ENCODE peak calls at places on chromosomes 13 and 19, in four cellular contexts. One of them, this sample, is unnamed.

GRCh38 chr19:5880604-5881078 is 10.3 kb upstream of the FUT5 start:
- DNase-seq in AG10803: peak; percentile 88
- DNase-seq in stimulated activated CD4-positive, alpha-beta T cell treated with anti-CD3 and anti-CD28 coated beads, Interleukin-1b, Interleukin-23, amount 100 ng/mL, for 1 hour: no peak
- DNase-seq in NCI-H146: peak; percentile 78
- DNase-seq in this sample: no peak

GRCh38 chr13:42615691-42616090 is 41.7 kb downstream of the TNFSF11 start:
- DNase-seq in AG10803: no peak
- DNase-seq in NCI-H146: peak; percentile 58
- DNase-seq in stimulated activated CD4-positive, alpha-beta T cell treated with anti-CD3 and anti-CD28 coated beads, Interleukin-1b, Interleukin-23, amount 100 ng/mL, for 1 hour: no peak
- DNase-seq in this sample: no peak

GRCh38 chr13:95650691-95651090 is 6.2 kb upstream of the DZIP1 start:
- DNase-seq in NCI-H146: no peak
- DNase-seq in AG10803: no peak
- DNase-seq in stimulated activated CD4-positive, alpha-beta T cell treated with anti-CD3 and anti-CD28 coated beads, Interleukin-1b, Interleukin-23, amount 100 ng/mL, for 1 hour: no peak
- DNase-seq in this sample: no peak

GRCh38 chr13:110641055-110642015 is 26.0 kb downstream of the NAXD start:
- DNase-seq in NCI-H146: no peak
- DNase-seq in AG10803: no peak
- DNase-seq in stimulated activated CD4-positive, alpha-beta T cell treated with anti-CD3 and anti-CD28 coated beads, Interleukin-1b, Interleukin-23, amount 100 ng/mL, for 1 hour: no peak
- DNase-seq in this sample: peak; percentile 33

GRCh38 chr13:29722415-29722814 is 126.9 kb upstream of the SLC7A1 start:
- DNase-seq in AG10803: no peak
- DNase-seq in stimulated activated CD4-positive, alpha-beta T cell treated with anti-CD3 and anti-CD28 coated beads, Interleukin-1b, Interleukin-23, amount 100 ng/mL, for 1 hour: no peak
- DNase-seq in NCI-H146: no peak
- DNase-seq in this sample: no peak

GRCh38 chr13:63435668-63436275 is 2020.1 kb upstream of the PCDH20 start:
- DNase-seq in AG10803: peak; percentile 96
- DNase-seq in NCI-H146: no peak
- DNase-seq in stimulated activated CD4-positive, alpha-beta T cell treated with anti-CD3 and anti-CD28 coated beads, Interleukin-1b, Interleukin-23, amount 100 ng/mL, for 1 hour: no peak
- DNase-seq in this sample: no peak

GRCh38 chr13:49733181-49733951 is 42.1 kb upstream of the EBPL start:
- DNase-seq in stimulated activated CD4-positive, alpha-beta T cell treated with anti-CD3 and anti-CD28 coated beads, Interleukin-1b, Interleukin-23, amount 100 ng/mL, for 1 hour: no peak
- DNase-seq in AG10803: no peak
- DNase-seq in NCI-H146: no peak
- DNase-seq in this sample: no peak

GRCh38 chr13:43963726-43964125 is 84.0 kb downstream of the LACC1 start:
- DNase-seq in NCI-H146: no peak
- DNase-seq in stimulated activated CD4-positive, alpha-beta T cell treated with anti-CD3 and anti-CD28 coated beads, Interleukin-1b, Interleukin-23, amount 100 ng/mL, for 1 hour: no peak
- DNase-seq in AG10803: no peak
- DNase-seq in this sample: no peak

GRCh38 chr13:76816394-76816793 is 69.8 kb downstream of the KCTD12 start:
- DNase-seq in AG10803: no peak
- DNase-seq in NCI-H146: peak; percentile 97
- DNase-seq in stimulated activated CD4-positive, alpha-beta T cell treated with anti-CD3 and anti-CD28 coated beads, Interleukin-1b, Interleukin-23, amount 100 ng/mL, for 1 hour: no peak
- DNase-seq in this sample: peak; percentile 25

GRCh38 chr13:49653478-49653877 is 25.2 kb downstream of the ARL11 start:
- DNase-seq in NCI-H146: no peak
- DNase-seq in stimulated activated CD4-positive, alpha-beta T cell treated with anti-CD3 and anti-CD28 coated beads, Interleukin-1b, Interleukin-23, amount 100 ng/mL, for 1 hour: no peak
- DNase-seq in AG10803: no peak
- DNase-seq in this sample: no peak

GRCh38 chr19:10742494-10742893 is 24.6 kb downstream of the DNM2 start:
- DNase-seq in NCI-H146: no peak
- DNase-seq in AG10803: no peak
- DNase-seq in stimulated activated CD4-positive, alpha-beta T cell treated with anti-CD3 and anti-CD28 coated beads, Interleukin-1b, Interleukin-23, amount 100 ng/mL, for 1 hour: no peak
- DNase-seq in this sample: no peak

GRCh38 chr19:33705090-33705847 is 83.5 kb downstream of the CHST8 start:
- DNase-seq in AG10803: no peak
- DNase-seq in stimulated activated CD4-positive, alpha-beta T cell treated with anti-CD3 and anti-CD28 coated beads, Interleukin-1b, Interleukin-23, amount 100 ng/mL, for 1 hour: no peak
- DNase-seq in NCI-H146: no peak
- DNase-seq in this sample: no peak

GRCh38 chr13:71712988-71713653 is 153.9 kb downstream of the DACH1 start:
- DNase-seq in stimulated activated CD4-positive, alpha-beta T cell treated with anti-CD3 and anti-CD28 coated beads, Interleukin-1b, Interleukin-23, amount 100 ng/mL, for 1 hour: no peak
- DNase-seq in AG10803: no peak
- DNase-seq in NCI-H146: no peak
- DNase-seq in this sample: no peak

This sample was measured in COR-L47.